ENCODE peak calls at places on chromosomes 11 and 22, in seven cellular contexts. V, D, B, Q, J, S and Z are unnamed samples.
A peak's percentile ranks its signal among the peaks of the same experiment; 100 is the strongest.

GRCh38 chr11:70167723-70168404 is 35.2 kb upstream of the FADD start:
- DNase-seq in V (no peak), D (no peak), B (no peak), Q (no peak), J (no peak), S (no peak), Z (no peak)

GRCh38 chr11:45169310-45170072 is 23.1 kb downstream of the PRDM11 start:
- DNase-seq in V (no peak), D (no peak), B (no peak), Q (peak; percentile 10), J (peak; percentile 48), S (no peak), Z (no peak)

GRCh38 chr11:111977141-111978027 is 40.2 kb downstream of the DIXDC1 start:
- DNase-seq in V (peak; percentile 67), D (peak; percentile 85), B (peak; percentile 45), Q (peak; percentile 91), J (no peak), S (peak; percentile 68), Z (peak; percentile 42)

GRCh38 chr22:17228725-17229126 is 9.5 kb upstream of the ADA2 start:
- DNase-seq in V (no peak), D (no peak), B (no peak), Q (no peak), J (no peak), S (peak; percentile 84), Z (no peak)

GRCh38 chr22:50146440-50147228 is 23.9 kb upstream of the PANX2 start:
- DNase-seq in V (peak; percentile 58), D (peak; percentile 88), B (no peak), Q (peak; percentile 82), J (peak; percentile 71), S (peak; percentile 91), Z (peak; percentile 39)

GRCh38 chr22:36258750-36259619 is 6.1 kb downstream of the APOL1 start:
- DNase-seq in V (peak; percentile 47), D (peak; percentile 54), B (peak; percentile 68), Q (no peak), J (peak; percentile 64), S (peak; percentile 47), Z (peak; percentile 64)

GRCh38 chr11:13942908-13943505 is 19.5 kb upstream of the SPON1 start:
- DNase-seq in V (no peak), D (no peak), B (peak; percentile 45), Q (no peak), J (peak; percentile 24), S (no peak), Z (no peak)

GRCh38 chr11:834371-835316 is 1.9 kb downstream of the CD151 start:
- DNase-seq in V (peak; percentile 86), D (peak; percentile 92), B (peak; percentile 93), Q (no peak), J (peak; percentile 69), S (peak; percentile 94), Z (peak; percentile 38)

GRCh38 chr11:11842426-11843008 is 745 bp downstream of the USP47 start:
- DNase-seq in V (peak; percentile 75), D (peak; percentile 78), B (peak; percentile 84), Q (peak; percentile 92), J (peak; percentile 86), S (peak; percentile 70), Z (peak; percentile 85)

GRCh38 chr11:86115542-86116385 is 46.9 kb upstream of the PICALM start:
- DNase-seq in V (no peak), D (no peak), B (no peak), Q (no peak), J (peak; percentile 62), S (no peak), Z (no peak)

GRCh38 chr11:47376543-47377371 is 1.6 kb downstream of the SPI1 start:
- DNase-seq in V (peak; percentile 39), D (peak; percentile 67), B (no peak), Q (no peak), J (no peak), S (no peak), Z (no peak)
- TF ChIP-seq POLR2A in V (no peak), D (no peak), B (no peak), Q (no peak), J (no peak), S (no peak), Z (no peak)

GRCh38 chr11:10302744-10303557 is 1.9 kb upstream of the ADM start:
- DNase-seq in V (peak; percentile 95), D (peak; percentile 96), B (peak; percentile 74), Q (peak; percentile 97), J (peak; percentile 59), S (peak; percentile 97), Z (peak; percentile 79)
- TF ChIP-seq POLR2A in V (peak; percentile 92), D (peak; percentile 69), B (no peak), Q (no peak), J (peak; percentile 30), S (peak; percentile 69), Z (no peak)

GRCh38 chr11:64358907-64359711 is at the start of gene RPS6KA4:
- DNase-seq in V (peak; percentile 73), D (no peak), B (peak; percentile 60), Q (no peak), J (peak; percentile 58), S (peak; percentile 67), Z (peak; percentile 88)
- TF ChIP-seq POLR2A in V (peak; percentile 42), D (peak; percentile 70), B (peak; percentile 92), Q (no peak), J (peak; percentile 47), S (peak; percentile 68), Z (peak; percentile 62)

DNA sequence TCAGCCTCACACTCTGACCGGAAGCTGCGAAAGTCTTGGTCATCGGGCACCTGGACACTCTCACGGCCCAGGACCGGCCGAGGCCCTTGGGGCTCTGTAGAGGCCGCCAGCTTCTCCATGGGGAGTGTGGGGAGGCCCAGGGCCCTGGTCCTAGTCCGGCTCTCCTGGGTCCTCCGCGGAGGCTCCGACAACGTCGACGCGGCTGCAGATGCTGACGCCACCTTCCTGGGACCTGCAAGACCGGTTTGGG is 12.9 kb downstream of the STARD10 start:
- DNase-seq in V (peak; percentile 66), D (no peak), B (no peak), Q (no peak), J (no peak), S (no peak), Z (no peak)
- TF ChIP-seq POLR2A in V (peak; percentile 43), D (no peak), B (no peak), Q (no peak), J (no peak), S (peak; percentile 25), Z (no peak)

GRCh38 chr11:83693279-83693992 is 407.3 kb upstream of the CCDC90B start:
- DNase-seq in V (no peak), D (no peak), B (peak; percentile 6), Q (no peak), J (no peak), S (no peak), Z (no peak)

GRCh38 chr11:83689062-83689461 is 402.9 kb upstream of the CCDC90B start:
- DNase-seq in V (no peak), D (no peak), B (no peak), Q (no peak), J (no peak), S (no peak), Z (no peak)

GRCh38 chr11:83691387-83692088 is 405.4 kb upstream of the CCDC90B start:
- DNase-seq in V (no peak), D (peak; percentile 57), B (peak; percentile 1), Q (no peak), J (no peak), S (peak; percentile 55), Z (no peak)

GRCh38 chr11:83697518-83697917 is 411.4 kb upstream of the CCDC90B start:
- DNase-seq in V (no peak), D (no peak), B (no peak), Q (no peak), J (no peak), S (no peak), Z (no peak)

GRCh38 chr11:83694191-83694905 is 408.2 kb upstream of the CCDC90B start:
- DNase-seq in V (no peak), D (no peak), B (peak; percentile 29), Q (no peak), J (no peak), S (no peak), Z (no peak)
- TF ChIP-seq POLR2A in V (no peak), D (no peak), B (no peak), Q (no peak), J (no peak), S (no peak), Z (no peak)